ENCODE peak calls at places on chromosomes 6 and 20, in ten cellular contexts. Z is omental fat pad; G is CD8-positive, alpha-beta T cell; D is choroid plexus epithelial cell; O is progenitor cell of endocrine pancreas; N is lower lobe of right lung; Y is Calu3; V is astrocyte of the spinal cord; J is lower leg skin; I is uterus. P is an unnamed sample.

GRCh38 chr20:12171927-12172581 is 254.4 kb downstream of the BTBD3 start:
- DNase-seq in Z (no peak), G (no peak), D (peak), O (no peak), N (no peak), Y (no peak), V (peak), J (no peak), I (peak), P (peak)

GRCh38 chr6:38776515-38776914 is 61.4 kb downstream of the DNAH8 start:
- DNase-seq in Z (no peak), G (no peak), D (peak), O (no peak), N (no peak), Y (no peak), V (peak), J (no peak), I (no peak), P (no peak)

GRCh38 chr6:19333936-19334335 is 503.2 kb upstream of the ID4 start:
- DNase-seq in Z (no peak), G (no peak), D (peak), O (no peak), N (no peak), Y (peak), V (peak), J (no peak), I (no peak), P (no peak)

GRCh38 chr6:149459761-149460160 is 25.1 kb downstream of the ZC3H12D start:
- DNase-seq in Z (no peak), G (no peak), D (no peak), O (no peak), N (no peak), Y (no peak), V (no peak), J (no peak), I (no peak), P (no peak)

GRCh38 chr6:3340891-3341290 is 82.1 kb downstream of the PSMG4 start:
- DNase-seq in Z (no peak), G (no peak), D (peak), O (no peak), N (no peak), Y (no peak), V (peak), J (no peak), I (no peak), P (no peak)

GRCh38 chr6:53854843-53855567 is 60.2 kb downstream of the LRRC1 start:
- DNase-seq in Z (no peak), G (no peak), D (no peak), O (no peak), N (no peak), Y (peak), V (no peak), J (no peak), I (no peak), P (no peak)

GRCh38 chr20:19817017-19817416 is 59.0 kb downstream of the RIN2 start:
- DNase-seq in Z (no peak), G (no peak), D (peak), O (no peak), N (no peak), Y (no peak), V (peak), J (no peak), I (no peak), P (peak)

GRCh38 chr6:46655803-46656202 is 3.0 kb downstream of the SLC25A27 start:
- DNase-seq in Z (no peak), G (no peak), D (peak), O (peak), N (no peak), Y (peak), V (no peak), J (no peak), I (no peak), P (no peak)

GRCh38 chr20:46810442-46811327 is 84.0 kb upstream of the EYA2 start:
- DNase-seq in Z (no peak), G (no peak), D (no peak), O (no peak), N (no peak), Y (no peak), V (no peak), J (peak), I (no peak), P (no peak)

GRCh38 chr20:59770851-59771250 is 162.6 kb downstream of the SYCP2 start:
- DNase-seq in Z (no peak), G (no peak), D (no peak), O (no peak), N (no peak), Y (no peak), V (no peak), J (no peak), I (no peak), P (no peak)

GRCh38 chr6:121666809-121667208 is 231.4 kb downstream of the GJA1 start:
- DNase-seq in Z (no peak), G (no peak), D (peak), O (no peak), N (no peak), Y (peak), V (peak), J (no peak), I (no peak), P (peak)

DNA sequence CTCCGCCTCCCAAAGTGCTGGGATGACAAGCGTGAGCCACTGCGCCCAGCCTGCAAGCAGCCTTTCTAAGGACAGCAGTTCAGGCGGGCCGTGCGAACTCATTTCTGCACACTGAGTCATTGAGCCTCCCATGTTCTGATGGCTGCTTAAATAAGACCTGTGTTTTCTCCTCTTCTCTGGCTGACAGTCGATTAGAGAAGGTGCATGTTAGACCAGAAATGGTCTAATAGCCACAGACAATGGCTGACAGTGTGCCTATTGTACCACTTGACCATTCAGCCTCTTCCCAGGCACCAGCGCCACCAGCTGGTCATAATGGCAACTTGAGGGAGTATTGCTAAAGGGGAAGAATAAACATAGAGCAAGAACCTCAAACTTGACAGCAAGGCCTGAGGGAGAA is 6.2 kb downstream of the CST11 start:
- DNase-seq in Z (peak), G (no peak), D (peak), O (peak), N (no peak), Y (no peak), V (peak), J (no peak), I (peak), P (no peak)
- TF ChIP-seq CTCF in Z (no peak), G (no peak), D (peak), O (peak), N (peak), Y (no peak), V (peak), J (no peak), I (peak), P (peak)

DNA sequence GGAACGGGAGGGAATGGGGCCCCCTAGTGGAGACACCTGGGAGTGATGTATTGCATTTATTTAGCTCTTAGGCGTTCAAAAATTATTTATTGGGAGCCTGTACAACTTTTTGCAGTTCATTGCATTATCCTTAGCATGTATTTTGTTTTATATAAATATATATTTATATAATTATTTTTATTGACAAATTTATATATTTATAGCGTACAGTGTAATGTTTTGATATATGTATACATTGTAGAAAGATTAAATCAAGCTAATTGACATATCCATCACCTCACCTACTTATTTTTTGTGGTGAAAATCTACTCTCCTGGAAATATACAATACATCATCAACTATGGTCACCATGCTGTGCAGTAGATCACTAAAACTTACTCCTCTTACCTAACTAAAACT is 975 bp downstream of the SIRT5 start:
- DNase-seq in Z (no peak), G (no peak), D (no peak), O (no peak), N (no peak), Y (no peak), V (no peak), J (no peak), I (no peak), P (no peak)
- TF ChIP-seq CTCF in Z (peak), G (peak), D (peak), O (peak), N (peak), Y (peak), V (peak), J (peak), I (peak), P (peak)

DNA sequence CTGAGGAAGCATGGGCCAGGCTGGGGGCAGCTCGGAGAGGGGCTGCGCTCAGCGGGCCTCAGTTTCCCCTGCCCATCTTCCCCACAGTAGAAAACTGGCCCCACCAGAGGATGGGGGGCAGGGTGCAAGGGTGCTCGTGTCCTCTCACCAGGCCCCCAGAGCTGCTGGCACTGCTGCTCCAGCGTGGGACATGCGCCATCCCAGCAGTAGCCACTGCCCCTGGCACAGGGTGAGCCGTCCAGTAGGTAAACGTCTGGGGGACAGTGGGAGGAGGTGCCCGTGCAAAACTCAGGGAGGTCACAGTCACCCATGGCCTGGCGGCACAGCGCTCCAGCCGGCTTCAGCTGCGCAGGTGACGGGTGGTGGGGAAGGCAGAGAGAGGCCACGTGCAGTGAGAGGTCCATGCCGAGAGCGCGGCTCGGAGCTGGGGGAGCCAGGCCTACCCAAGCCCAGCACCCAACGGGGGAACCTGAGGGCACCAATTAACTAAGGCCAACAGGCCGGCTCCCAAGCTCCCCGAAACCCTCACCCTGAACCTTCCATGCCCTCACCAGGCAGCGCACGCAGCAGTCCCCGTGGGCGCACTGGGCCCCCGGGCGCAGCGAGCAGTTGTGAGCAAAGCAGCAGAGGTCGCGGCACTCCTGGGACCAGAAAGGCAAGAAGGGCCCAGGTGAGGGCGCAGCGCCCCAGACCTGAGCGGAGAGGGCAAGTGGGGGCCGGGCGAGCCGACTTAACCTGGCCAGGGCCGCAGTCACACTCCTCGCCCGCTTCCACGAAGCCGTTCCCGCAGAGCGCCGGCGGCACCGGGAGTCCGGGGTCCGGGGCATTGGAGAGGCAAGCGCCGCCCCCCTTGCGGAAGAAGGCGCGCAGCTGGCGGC is 9.0 kb upstream of the GFRA4 start:
- DNase-seq in Z (no peak), G (no peak), D (no peak), O (no peak), N (peak), Y (no peak), V (no peak), J (no peak), I (no peak), P (no peak)
- TF ChIP-seq CTCF in Z (no peak), G (no peak), D (no peak), O (no peak), N (no peak), Y (no peak), V (no peak), J (no peak), I (no peak), P (no peak)

GRCh38 chr6:10485406-10485805 is 35.7 kb upstream of the GCNT2 start:
- DNase-seq in Z (no peak), G (no peak), D (no peak), O (no peak), N (no peak), Y (no peak), V (no peak), J (no peak), I (no peak), P (no peak)
- TF ChIP-seq CTCF in Z (no peak), G (no peak), D (no peak), O (no peak), N (no peak), Y (no peak), V (no peak), J (no peak), I (no peak), P (no peak)

GRCh38 chr6:84424956-84425355 is 197.5 kb upstream of the CEP162 start:
- DNase-seq in Z (no peak), G (no peak), D (no peak), O (no peak), N (no peak), Y (no peak), V (no peak), J (no peak), I (no peak), P (no peak)

GRCh38 chr6:84421031-84421430 is 193.6 kb upstream of the CEP162 start:
- DNase-seq in Z (no peak), G (no peak), D (no peak), O (no peak), N (no peak), Y (no peak), V (no peak), J (no peak), I (no peak), P (no peak)

GRCh38 chr6:84426002-84426705 is 198.7 kb upstream of the CEP162 start:
- DNase-seq in Z (no peak), G (no peak), D (peak), O (no peak), N (no peak), Y (no peak), V (no peak), J (no peak), I (no peak), P (no peak)

GRCh38 chr6:84417261-84417660 is 189.8 kb upstream of the CEP162 start:
- DNase-seq in Z (no peak), G (no peak), D (peak), O (no peak), N (no peak), Y (no peak), V (peak), J (no peak), I (no peak), P (no peak)

DNA sequence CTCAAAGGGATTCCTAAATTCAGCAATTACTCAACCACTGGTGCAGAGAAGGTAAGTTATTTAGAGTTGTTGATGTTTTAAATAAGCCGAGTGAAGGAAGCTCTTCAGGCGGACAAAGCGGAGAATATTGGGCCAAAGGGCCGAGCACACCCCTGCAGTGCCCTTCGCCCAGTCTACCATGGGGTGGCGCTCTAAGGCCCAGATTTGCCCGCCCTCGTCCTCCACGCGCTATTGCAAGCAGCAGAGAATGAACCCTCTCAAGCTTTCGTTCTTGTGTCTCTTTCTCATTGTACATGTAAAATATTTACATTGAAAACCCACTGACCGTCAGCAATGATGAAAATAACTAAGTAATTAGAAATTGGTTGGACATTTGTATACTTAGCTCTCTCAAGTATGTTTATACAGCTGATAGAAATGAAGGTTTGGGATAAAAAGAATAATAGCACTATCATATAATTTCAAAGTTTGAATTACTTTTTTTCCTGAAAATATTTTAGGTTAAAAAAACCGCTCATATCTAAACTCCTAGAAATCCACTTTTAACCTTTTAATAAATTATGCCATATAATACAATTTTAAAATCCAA is 195.0 kb upstream of the CEP162 start:
- DNase-seq in Z (no peak), G (no peak), D (peak), O (peak), N (peak), Y (peak), V (peak), J (no peak), I (peak), P (peak)
- TF ChIP-seq CTCF in Z (peak), G (no peak), D (peak), O (peak), N (peak), Y (peak), V (peak), J (no peak), I (peak), P (peak)

P was measured in astrocyte of the cerebellum.